ENCODE peak calls at places on chromosomes 13 and 19, in eight cellular contexts. One of them, this sample, is unnamed.

GRCh38 chr13:113665582-113666323 is 1.3 kb upstream of the GRK1 start:
- DNase-seq in IMR-90: no peak
- DNase-seq in thoracic aorta: no peak
- DNase-seq in left ventricle myocardium inferior: peak; percentile 3
- DNase-seq in neuronal stem cell: no peak
- DNase-seq in testis: no peak
- DNase-seq in heart right ventricle: no peak
- DNase-seq in ovary: no peak
- DNase-seq in this sample: peak; percentile 38

GRCh38 chr19:4589579-4590410 is 30.3 kb upstream of the SEMA6B start:
- DNase-seq in IMR-90: no peak
- DNase-seq in thoracic aorta: no peak
- DNase-seq in left ventricle myocardium inferior: peak; percentile 41
- DNase-seq in neuronal stem cell: no peak
- DNase-seq in testis: peak; percentile 37
- DNase-seq in heart right ventricle: no peak
- DNase-seq in ovary: no peak
- DNase-seq in this sample: no peak

GRCh38 chr13:42215578-42216421 is 56.2 kb upstream of the AKAP11 start:
- DNase-seq in IMR-90: peak; percentile 60
- DNase-seq in thoracic aorta: no peak
- DNase-seq in left ventricle myocardium inferior: no peak
- DNase-seq in neuronal stem cell: peak; percentile 4
- DNase-seq in testis: peak; percentile 41
- DNase-seq in heart right ventricle: no peak
- DNase-seq in ovary: no peak
- DNase-seq in this sample: no peak

GRCh38 chr13:23321534-23322241 is 111.8 kb downstream of the SACS start:
- DNase-seq in IMR-90: peak; percentile 94
- DNase-seq in thoracic aorta: peak; percentile 63
- DNase-seq in left ventricle myocardium inferior: peak; percentile 38
- DNase-seq in neuronal stem cell: no peak
- DNase-seq in testis: no peak
- DNase-seq in heart right ventricle: peak; percentile 31
- DNase-seq in ovary: no peak
- DNase-seq in this sample: no peak

GRCh38 chr13:95349267-95349666 is 48.0 kb upstream of the ABCC4 start:
- DNase-seq in IMR-90: peak; percentile 40
- DNase-seq in thoracic aorta: no peak
- DNase-seq in left ventricle myocardium inferior: no peak
- DNase-seq in neuronal stem cell: no peak
- DNase-seq in testis: no peak
- DNase-seq in heart right ventricle: peak; percentile 12
- DNase-seq in ovary: no peak
- DNase-seq in this sample: no peak

GRCh38 chr19:4415352-4415751 is 12.9 kb downstream of the CHAF1A start:
- DNase-seq in IMR-90: no peak
- DNase-seq in thoracic aorta: no peak
- DNase-seq in left ventricle myocardium inferior: no peak
- DNase-seq in neuronal stem cell: no peak
- DNase-seq in testis: peak; percentile 59
- DNase-seq in heart right ventricle: no peak
- DNase-seq in ovary: no peak
- DNase-seq in this sample: no peak

GRCh38 chr13:75715598-75716523 is 79.7 kb downstream of the LMO7 start:
- DNase-seq in IMR-90: no peak
- DNase-seq in thoracic aorta: no peak
- DNase-seq in left ventricle myocardium inferior: no peak
- DNase-seq in neuronal stem cell: no peak
- DNase-seq in testis: no peak
- DNase-seq in heart right ventricle: no peak
- DNase-seq in ovary: no peak
- DNase-seq in this sample: no peak

GRCh38 chr13:27264181-27264580 is 6.4 kb upstream of the RASL11A start:
- DNase-seq in IMR-90: peak; percentile 89
- DNase-seq in thoracic aorta: no peak
- DNase-seq in left ventricle myocardium inferior: no peak
- DNase-seq in neuronal stem cell: no peak
- DNase-seq in testis: no peak
- DNase-seq in heart right ventricle: peak; percentile 33
- DNase-seq in ovary: no peak
- DNase-seq in this sample: no peak

GRCh38 chr13:97468331-97468730 is 34.4 kb downstream of the RAP2A start:
- DNase-seq in IMR-90: peak; percentile 46
- DNase-seq in thoracic aorta: no peak
- DNase-seq in left ventricle myocardium inferior: no peak
- DNase-seq in neuronal stem cell: no peak
- DNase-seq in testis: no peak
- DNase-seq in heart right ventricle: no peak
- DNase-seq in ovary: no peak
- DNase-seq in this sample: no peak

GRCh38 chr13:84352946-84353345 is 470.7 kb upstream of the SLITRK1 start:
- DNase-seq in IMR-90: no peak
- DNase-seq in thoracic aorta: no peak
- DNase-seq in left ventricle myocardium inferior: no peak
- DNase-seq in neuronal stem cell: no peak
- DNase-seq in testis: no peak
- DNase-seq in heart right ventricle: no peak
- DNase-seq in ovary: no peak
- DNase-seq in this sample: no peak

GRCh38 chr19:45876161-45876410 is 9.9 kb downstream of the IRF2BP1 start:
- DNase-seq in IMR-90: no peak
- DNase-seq in thoracic aorta: no peak
- DNase-seq in left ventricle myocardium inferior: no peak
- DNase-seq in neuronal stem cell: no peak
- DNase-seq in testis: no peak
- DNase-seq in heart right ventricle: no peak
- DNase-seq in ovary: no peak
- DNase-seq in this sample: no peak

GRCh38 chr13:51557875-51558604 is 26.2 kb upstream of the WDFY2 start:
- DNase-seq in IMR-90: peak; percentile 88
- DNase-seq in thoracic aorta: no peak
- DNase-seq in left ventricle myocardium inferior: no peak
- DNase-seq in neuronal stem cell: no peak
- DNase-seq in testis: no peak
- DNase-seq in heart right ventricle: no peak
- DNase-seq in ovary: no peak
- DNase-seq in this sample: no peak

GRCh38 chr19:4803736-4804695 is 12.5 kb downstream of the FEM1A start:
- DNase-seq in IMR-90: peak; percentile 37
- DNase-seq in thoracic aorta: no peak
- DNase-seq in left ventricle myocardium inferior: no peak
- DNase-seq in neuronal stem cell: peak; percentile 72
- DNase-seq in testis: peak; percentile 60
- DNase-seq in heart right ventricle: peak; percentile 55
- DNase-seq in ovary: peak; percentile 59
- DNase-seq in this sample: peak; percentile 80

GRCh38 chr13:30906411-30906990 is 430 bp downstream of the MEDAG start:
- DNase-seq in IMR-90: no peak
- DNase-seq in thoracic aorta: no peak
- DNase-seq in left ventricle myocardium inferior: no peak
- DNase-seq in neuronal stem cell: no peak
- DNase-seq in testis: peak; percentile 28
- DNase-seq in heart right ventricle: no peak
- DNase-seq in ovary: peak; percentile 36
- DNase-seq in this sample: no peak

GRCh38 chr13:74131206-74131605 is 3.0 kb downstream of the KLF12 start:
- DNase-seq in IMR-90: no peak
- DNase-seq in thoracic aorta: no peak
- DNase-seq in left ventricle myocardium inferior: no peak
- DNase-seq in neuronal stem cell: no peak
- DNase-seq in testis: peak; percentile 20
- DNase-seq in heart right ventricle: peak; percentile 13
- DNase-seq in ovary: no peak
- DNase-seq in this sample: no peak

GRCh38 chr13:38905861-38906260 is 84.8 kb downstream of the STOML3 start:
- DNase-seq in IMR-90: no peak
- DNase-seq in thoracic aorta: no peak
- DNase-seq in left ventricle myocardium inferior: no peak
- DNase-seq in neuronal stem cell: no peak
- DNase-seq in testis: no peak
- DNase-seq in heart right ventricle: no peak
- DNase-seq in ovary: no peak
- DNase-seq in this sample: no peak

GRCh38 chr13:29396446-29396845 is 199.0 kb downstream of the SLC7A1 start:
- DNase-seq in IMR-90: no peak
- DNase-seq in thoracic aorta: no peak
- DNase-seq in left ventricle myocardium inferior: no peak
- DNase-seq in neuronal stem cell: no peak
- DNase-seq in testis: no peak
- DNase-seq in heart right ventricle: no peak
- DNase-seq in ovary: no peak
- DNase-seq in this sample: no peak

GRCh38 chr13:74770361-74770760 is 636.2 kb upstream of the KLF12 start:
- DNase-seq in IMR-90: peak; percentile 94
- DNase-seq in thoracic aorta: no peak
- DNase-seq in left ventricle myocardium inferior: no peak
- DNase-seq in neuronal stem cell: no peak
- DNase-seq in testis: no peak
- DNase-seq in heart right ventricle: no peak
- DNase-seq in ovary: no peak
- DNase-seq in this sample: no peak

GRCh38 chr13:98315902-98316301 is 138.8 kb upstream of the RNF113B start:
- DNase-seq in IMR-90: no peak
- DNase-seq in thoracic aorta: no peak
- DNase-seq in left ventricle myocardium inferior: no peak
- DNase-seq in neuronal stem cell: no peak
- DNase-seq in testis: no peak
- DNase-seq in heart right ventricle: peak; percentile 31
- DNase-seq in ovary: no peak
- DNase-seq in this sample: no peak

GRCh38 chr19:58218899-58219298 is 9.8 kb upstream of the ZNF544 start:
- DNase-seq in IMR-90: no peak
- DNase-seq in thoracic aorta: no peak
- DNase-seq in left ventricle myocardium inferior: no peak
- DNase-seq in neuronal stem cell: no peak
- DNase-seq in testis: peak; percentile 42
- DNase-seq in heart right ventricle: no peak
- DNase-seq in ovary: no peak
- DNase-seq in this sample: no peak

GRCh38 chr19:58213075-58213369 is 15.7 kb upstream of the ZNF544 start:
- DNase-seq in IMR-90: no peak
- DNase-seq in thoracic aorta: no peak
- DNase-seq in left ventricle myocardium inferior: no peak
- DNase-seq in neuronal stem cell: no peak
- DNase-seq in testis: no peak
- DNase-seq in heart right ventricle: no peak
- DNase-seq in ovary: no peak
- DNase-seq in this sample: no peak

GRCh38 chr19:58217607-58218391 is 10.9 kb upstream of the ZNF544 start:
- DNase-seq in IMR-90: no peak
- DNase-seq in thoracic aorta: no peak
- DNase-seq in left ventricle myocardium inferior: no peak
- DNase-seq in neuronal stem cell: no peak
- DNase-seq in testis: no peak
- DNase-seq in heart right ventricle: no peak
- DNase-seq in ovary: no peak
- DNase-seq in this sample: no peak

GRCh38 chr19:58212336-58213074 is 16.2 kb upstream of the ZNF544 start:
- DNase-seq in IMR-90: no peak
- DNase-seq in thoracic aorta: no peak
- DNase-seq in left ventricle myocardium inferior: no peak
- DNase-seq in neuronal stem cell: no peak
- DNase-seq in testis: no peak
- DNase-seq in heart right ventricle: no peak
- DNase-seq in ovary: no peak
- DNase-seq in this sample: no peak

GRCh38 chr19:58217069-58217481 is 11.6 kb upstream of the ZNF544 start:
- DNase-seq in IMR-90: no peak
- DNase-seq in thoracic aorta: no peak
- DNase-seq in left ventricle myocardium inferior: no peak
- DNase-seq in neuronal stem cell: no peak
- DNase-seq in testis: peak; percentile 87
- DNase-seq in heart right ventricle: no peak
- DNase-seq in ovary: no peak
- DNase-seq in this sample: no peak
- H3K9me3 ChIP-seq in IMR-90: peaks cover 67% of the 10 kb centered on the region
- H3K9me3 ChIP-seq in thoracic aorta: peaks cover 75% of the 10 kb centered on the region
- H3K9me3 ChIP-seq in left ventricle myocardium inferior: peaks cover 99% of the 10 kb centered on the region
- H3K9me3 ChIP-seq in neuronal stem cell: peaks cover 65% of the 10 kb centered on the region
- H3K9me3 ChIP-seq in testis: no peaks in the 10 kb centered on the region
- H3K9me3 ChIP-seq in heart right ventricle: peaks cover 27% of the 10 kb centered on the region
- H3K9me3 ChIP-seq in ovary: peaks cover 17% of the 10 kb centered on the region
- H3K9me3 ChIP-seq in this sample: peaks cover 70% of the 10 kb centered on the region

GRCh38 chr19:8331263-8331840 is 10.1 kb downstream of the RPS28 start:
- DNase-seq in IMR-90: no peak
- DNase-seq in thoracic aorta: no peak
- DNase-seq in left ventricle myocardium inferior: no peak
- DNase-seq in neuronal stem cell: no peak
- DNase-seq in testis: no peak
- DNase-seq in heart right ventricle: no peak
- DNase-seq in ovary: no peak
- DNase-seq in this sample: no peak
- H3K4me1 ChIP-seq in IMR-90: no peaks in the 10 kb centered on the region
- H3K4me1 ChIP-seq in thoracic aorta: peaks cover 22% of the 10 kb centered on the region
- H3K4me1 ChIP-seq in left ventricle myocardium inferior: peaks cover 41% of the 10 kb centered on the region
- H3K4me1 ChIP-seq in neuronal stem cell: peaks cover 3% of the 10 kb centered on the region
- H3K4me1 ChIP-seq in testis: peaks cover 10% of the 10 kb centered on the region
- H3K4me1 ChIP-seq in heart right ventricle: peaks cover 18% of the 10 kb centered on the region
- H3K4me1 ChIP-seq in ovary: no peaks in the 10 kb centered on the region
- H3K4me1 ChIP-seq in this sample: peaks cover 18% of the 10 kb centered on the region

GRCh38 chr19:6270822-6271221 is 9.0 kb downstream of the MLLT1 start:
- DNase-seq in IMR-90: no peak
- DNase-seq in thoracic aorta: no peak
- DNase-seq in left ventricle myocardium inferior: no peak
- DNase-seq in neuronal stem cell: no peak
- DNase-seq in testis: no peak
- DNase-seq in heart right ventricle: no peak
- DNase-seq in ovary: no peak
- DNase-seq in this sample: no peak

GRCh38 chr19:6271251-6271650 is 8.5 kb downstream of the MLLT1 start:
- DNase-seq in IMR-90: peak; percentile 43
- DNase-seq in thoracic aorta: no peak
- DNase-seq in left ventricle myocardium inferior: no peak
- DNase-seq in neuronal stem cell: no peak
- DNase-seq in testis: no peak
- DNase-seq in heart right ventricle: no peak
- DNase-seq in ovary: peak; percentile 51
- DNase-seq in this sample: no peak

GRCh38 chr19:6272411-6272791 is 7.4 kb downstream of the MLLT1 start:
- DNase-seq in IMR-90: no peak
- DNase-seq in thoracic aorta: no peak
- DNase-seq in left ventricle myocardium inferior: no peak
- DNase-seq in neuronal stem cell: no peak
- DNase-seq in testis: no peak
- DNase-seq in heart right ventricle: no peak
- DNase-seq in ovary: no peak
- DNase-seq in this sample: no peak

GRCh38 chr19:6272913-6273600 is 6.7 kb downstream of the MLLT1 start:
- DNase-seq in IMR-90: no peak
- DNase-seq in thoracic aorta: no peak
- DNase-seq in left ventricle myocardium inferior: no peak
- DNase-seq in neuronal stem cell: no peak
- DNase-seq in testis: no peak
- DNase-seq in heart right ventricle: no peak
- DNase-seq in ovary: no peak
- DNase-seq in this sample: no peak

GRCh38 chr19:6271721-6272410 is 7.9 kb downstream of the MLLT1 start:
- DNase-seq in IMR-90: peak; percentile 74
- DNase-seq in thoracic aorta: no peak
- DNase-seq in left ventricle myocardium inferior: peak; percentile 93
- DNase-seq in neuronal stem cell: no peak
- DNase-seq in testis: peak; percentile 80
- DNase-seq in heart right ventricle: peak; percentile 89
- DNase-seq in ovary: peak; percentile 96
- DNase-seq in this sample: peak; percentile 85
- H3K27ac ChIP-seq in IMR-90: peak overlapping the region; percentile 81
- H3K27ac ChIP-seq in thoracic aorta: peak overlapping the region; percentile 94
- H3K27ac ChIP-seq in left ventricle myocardium inferior: peak overlapping the region; percentile 93
- H3K27ac ChIP-seq in neuronal stem cell: peak overlapping the region; percentile 15
- H3K27ac ChIP-seq in testis: peak overlapping the region; percentile 80
- H3K27ac ChIP-seq in heart right ventricle: peak overlapping the region; percentile 95
- H3K27ac ChIP-seq in ovary: peak overlapping the region; percentile 91
- H3K27ac ChIP-seq in this sample: peak overlapping the region; percentile 87

GRCh38 chr19:30151081-30151480 is 209.0 kb downstream of the URI1 start:
- DNase-seq in IMR-90: no peak
- DNase-seq in thoracic aorta: no peak
- DNase-seq in left ventricle myocardium inferior: no peak
- DNase-seq in neuronal stem cell: no peak
- DNase-seq in testis: no peak
- DNase-seq in heart right ventricle: no peak
- DNase-seq in ovary: no peak
- DNase-seq in this sample: no peak
- H3K9me3 ChIP-seq in IMR-90: peaks cover 23% of the 10 kb centered on the region
- H3K9me3 ChIP-seq in thoracic aorta: no peaks in the 10 kb centered on the region
- H3K9me3 ChIP-seq in left ventricle myocardium inferior: no peaks in the 10 kb centered on the region
- H3K9me3 ChIP-seq in neuronal stem cell: no peaks in the 10 kb centered on the region
- H3K9me3 ChIP-seq in testis: no peaks in the 10 kb centered on the region
- H3K9me3 ChIP-seq in heart right ventricle: no peaks in the 10 kb centered on the region
- H3K9me3 ChIP-seq in ovary: no peaks in the 10 kb centered on the region
- H3K9me3 ChIP-seq in this sample: no peaks in the 10 kb centered on the region